ENCODE peak calls at places on chromosomes 13 and 19, in eight cellular contexts. One of them, this sample, is unnamed. For H3K4me1, the result is how much of the 10 kb centered on the place peaks cover.

GRCh38 chr13:32537580-32538233 is 888 bp downstream of the N4BP2L2 start:
- DNase-seq in psoas muscle: peak
- DNase-seq in colonic mucosa: peak
- DNase-seq in lower lobe of right lung: peak
- DNase-seq in OCI-LY7: no peak
- DNase-seq in tibial nerve: no peak
- DNase-seq in uterus: peak
- DNase-seq in ascending aorta: no peak
- DNase-seq in this sample: peak

GRCh38 chr19:38274734-38275133 is 10.4 kb downstream of the SPINT2 start:
- DNase-seq in psoas muscle: no peak
- DNase-seq in colonic mucosa: peak
- DNase-seq in lower lobe of right lung: no peak
- DNase-seq in OCI-LY7: no peak
- DNase-seq in tibial nerve: no peak
- DNase-seq in uterus: no peak
- DNase-seq in ascending aorta: no peak
- DNase-seq in this sample: no peak

GRCh38 chr19:19528721-19529490 is at the start of gene YJEFN3:
- DNase-seq in psoas muscle: no peak
- DNase-seq in colonic mucosa: no peak
- DNase-seq in lower lobe of right lung: no peak
- DNase-seq in OCI-LY7: no peak
- DNase-seq in tibial nerve: no peak
- DNase-seq in uterus: no peak
- DNase-seq in ascending aorta: no peak
- DNase-seq in this sample: peak

GRCh38 chr13:61294467-61295186 is 121.0 kb downstream of the PCDH20 start:
- DNase-seq in psoas muscle: no peak
- DNase-seq in colonic mucosa: no peak
- DNase-seq in lower lobe of right lung: no peak
- DNase-seq in OCI-LY7: no peak
- DNase-seq in tibial nerve: no peak
- DNase-seq in uterus: no peak
- DNase-seq in ascending aorta: no peak
- DNase-seq in this sample: no peak

GRCh38 chr13:112861876-112862615 is 107.0 kb upstream of the MCF2L start:
- DNase-seq in psoas muscle: no peak
- DNase-seq in colonic mucosa: no peak
- DNase-seq in lower lobe of right lung: no peak
- DNase-seq in OCI-LY7: no peak
- DNase-seq in tibial nerve: no peak
- DNase-seq in uterus: no peak
- DNase-seq in ascending aorta: no peak
- DNase-seq in this sample: no peak

GRCh38 chr19:46225558-46226004 is 4.0 kb upstream of the IGFL1 start:
- DNase-seq in psoas muscle: no peak
- DNase-seq in colonic mucosa: no peak
- DNase-seq in lower lobe of right lung: no peak
- DNase-seq in OCI-LY7: no peak
- DNase-seq in tibial nerve: no peak
- DNase-seq in uterus: no peak
- DNase-seq in ascending aorta: no peak
- DNase-seq in this sample: no peak

GRCh38 chr13:110109910-110110309 is 197.0 kb downstream of the COL4A1 start:
- DNase-seq in psoas muscle: peak
- DNase-seq in colonic mucosa: peak
- DNase-seq in lower lobe of right lung: no peak
- DNase-seq in OCI-LY7: no peak
- DNase-seq in tibial nerve: no peak
- DNase-seq in uterus: peak
- DNase-seq in ascending aorta: no peak
- DNase-seq in this sample: no peak

GRCh38 chr19:20038358-20039202 is 725 bp downstream of the ZNF682 start:
- DNase-seq in psoas muscle: no peak
- DNase-seq in colonic mucosa: no peak
- DNase-seq in lower lobe of right lung: no peak
- DNase-seq in OCI-LY7: peak
- DNase-seq in tibial nerve: no peak
- DNase-seq in uterus: no peak
- DNase-seq in ascending aorta: no peak
- DNase-seq in this sample: no peak

GRCh38 chr19:16202320-16203255 is 4.9 kb downstream of the AP1M1 start:
- DNase-seq in psoas muscle: no peak
- DNase-seq in colonic mucosa: no peak
- DNase-seq in lower lobe of right lung: no peak
- DNase-seq in OCI-LY7: no peak
- DNase-seq in tibial nerve: no peak
- DNase-seq in uterus: no peak
- DNase-seq in ascending aorta: no peak
- DNase-seq in this sample: no peak
- TF ChIP-seq CTCF in psoas muscle: no peak
- TF ChIP-seq CTCF in colonic mucosa: no peak
- TF ChIP-seq CTCF in lower lobe of right lung: no peak
- TF ChIP-seq CTCF in OCI-LY7: no peak
- TF ChIP-seq CTCF in tibial nerve: no peak
- TF ChIP-seq CTCF in uterus: no peak
- TF ChIP-seq CTCF in ascending aorta: no peak
- TF ChIP-seq CTCF in this sample: no peak

DNA sequence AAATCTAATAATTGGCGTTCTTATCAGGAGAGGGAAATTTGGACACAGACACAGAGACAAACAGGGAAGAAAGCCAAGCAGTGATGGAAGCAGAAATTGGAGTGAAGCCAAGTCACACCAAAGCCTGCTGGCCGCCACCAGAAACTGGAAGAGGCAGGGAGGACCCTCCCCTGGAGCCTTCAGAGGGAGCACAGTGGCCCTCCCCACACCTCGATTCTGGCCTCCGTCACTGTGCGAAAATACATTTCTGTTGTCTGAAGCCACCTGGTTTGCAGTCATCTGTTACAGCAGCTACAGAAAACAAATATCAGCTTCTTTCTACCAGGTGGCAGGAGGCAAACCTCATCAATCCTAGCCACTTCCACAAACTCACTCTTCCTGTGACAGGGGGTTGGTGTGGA is 8.3 kb upstream of the TLE6 start:
- DNase-seq in psoas muscle: peak
- DNase-seq in colonic mucosa: peak
- DNase-seq in lower lobe of right lung: no peak
- DNase-seq in OCI-LY7: peak
- DNase-seq in tibial nerve: no peak
- DNase-seq in uterus: peak
- DNase-seq in ascending aorta: no peak
- DNase-seq in this sample: peak
- H3K4me1 ChIP-seq in psoas muscle: under half
- H3K4me1 ChIP-seq in colonic mucosa: under half
- H3K4me1 ChIP-seq in lower lobe of right lung: half or more
- H3K4me1 ChIP-seq in OCI-LY7: half or more
- H3K4me1 ChIP-seq in tibial nerve: under half
- H3K4me1 ChIP-seq in uterus: under half
- H3K4me1 ChIP-seq in ascending aorta: under half
- H3K4me1 ChIP-seq in this sample: under half

GRCh38 chr19:13576726-13577125 is 70.4 kb upstream of the CACNA1A start:
- DNase-seq in psoas muscle: no peak
- DNase-seq in colonic mucosa: no peak
- DNase-seq in lower lobe of right lung: no peak
- DNase-seq in OCI-LY7: no peak
- DNase-seq in tibial nerve: no peak
- DNase-seq in uterus: no peak
- DNase-seq in ascending aorta: no peak
- DNase-seq in this sample: no peak

GRCh38 chr19:13579388-13580060 is 73.2 kb upstream of the CACNA1A start:
- DNase-seq in psoas muscle: no peak
- DNase-seq in colonic mucosa: no peak
- DNase-seq in lower lobe of right lung: no peak
- DNase-seq in OCI-LY7: no peak
- DNase-seq in tibial nerve: no peak
- DNase-seq in uterus: no peak
- DNase-seq in ascending aorta: no peak
- DNase-seq in this sample: no peak

GRCh38 chr19:13573268-13573667 is 67.0 kb upstream of the CACNA1A start:
- DNase-seq in psoas muscle: no peak
- DNase-seq in colonic mucosa: no peak
- DNase-seq in lower lobe of right lung: no peak
- DNase-seq in OCI-LY7: no peak
- DNase-seq in tibial nerve: no peak
- DNase-seq in uterus: no peak
- DNase-seq in ascending aorta: no peak
- DNase-seq in this sample: no peak

DNA sequence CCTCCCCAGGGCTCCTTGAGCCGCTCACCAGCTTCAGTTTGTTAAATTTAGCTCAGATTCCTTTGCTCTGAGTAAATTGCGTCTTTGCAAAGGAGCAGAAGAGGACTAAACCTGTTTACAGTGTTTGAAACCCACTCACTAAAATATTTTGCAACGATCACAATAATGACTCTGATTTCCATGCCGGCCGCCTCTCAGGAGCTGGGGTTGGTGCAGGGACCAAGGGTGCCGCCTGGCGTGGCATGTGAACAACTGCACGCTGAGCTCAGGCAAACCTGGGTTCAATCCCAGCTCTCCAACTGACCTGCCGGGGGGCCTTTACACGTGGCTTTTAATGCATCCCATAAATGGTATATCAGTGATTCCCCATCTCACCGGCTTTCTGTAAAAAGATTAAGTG is 68.7 kb upstream of the CACNA1A start:
- DNase-seq in psoas muscle: no peak
- DNase-seq in colonic mucosa: no peak
- DNase-seq in lower lobe of right lung: no peak
- DNase-seq in OCI-LY7: peak
- DNase-seq in tibial nerve: no peak
- DNase-seq in uterus: no peak
- DNase-seq in ascending aorta: no peak
- DNase-seq in this sample: peak
- TF ChIP-seq CTCF in psoas muscle: no peak
- TF ChIP-seq CTCF in colonic mucosa: no peak
- TF ChIP-seq CTCF in lower lobe of right lung: no peak
- TF ChIP-seq CTCF in OCI-LY7: peak
- TF ChIP-seq CTCF in tibial nerve: peak
- TF ChIP-seq CTCF in uterus: no peak
- TF ChIP-seq CTCF in ascending aorta: no peak
- TF ChIP-seq CTCF in this sample: peak

GRCh38 chr13:30463820-30464495 is 1.8 kb downstream of the HMGB1 start:
- DNase-seq in psoas muscle: peak
- DNase-seq in colonic mucosa: peak
- DNase-seq in lower lobe of right lung: peak
- DNase-seq in OCI-LY7: peak
- DNase-seq in tibial nerve: peak
- DNase-seq in uterus: peak
- DNase-seq in ascending aorta: no peak
- DNase-seq in this sample: peak
- H3K4me1 ChIP-seq in psoas muscle: under half
- H3K4me1 ChIP-seq in colonic mucosa: under half
- H3K4me1 ChIP-seq in lower lobe of right lung: under half
- H3K4me1 ChIP-seq in OCI-LY7: half or more
- H3K4me1 ChIP-seq in tibial nerve: under half
- H3K4me1 ChIP-seq in uterus: under half
- H3K4me1 ChIP-seq in ascending aorta: under half
- H3K4me1 ChIP-seq in this sample: under half

DNA sequence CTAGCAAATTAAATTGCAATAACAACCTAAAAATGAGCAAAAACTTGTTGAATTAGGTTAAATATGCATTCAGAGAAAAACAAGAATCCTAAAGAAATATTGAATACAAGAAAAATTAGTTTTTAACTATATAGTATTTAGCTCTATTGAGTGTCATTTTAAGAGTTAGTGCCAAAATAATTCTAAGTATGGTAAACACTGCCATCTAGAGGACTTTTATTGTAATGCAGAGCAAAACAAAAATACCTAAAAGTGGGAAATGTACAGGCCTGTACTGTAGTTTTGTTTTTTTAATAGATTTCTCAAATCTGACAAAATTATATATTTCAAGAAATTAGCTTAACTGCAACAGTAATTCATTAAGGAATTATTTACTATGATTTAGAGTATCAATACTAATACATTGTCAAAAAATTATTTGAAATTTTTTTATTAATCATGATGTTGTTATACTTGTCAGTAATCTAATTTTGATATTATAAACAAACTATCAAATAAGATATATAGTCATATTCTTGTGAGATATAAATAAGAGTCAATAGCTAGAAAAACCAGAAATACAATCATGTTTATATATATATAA is 8.2 kb upstream of the PCDH9 start:
- DNase-seq in psoas muscle: no peak
- DNase-seq in colonic mucosa: no peak
- DNase-seq in lower lobe of right lung: no peak
- DNase-seq in OCI-LY7: peak
- DNase-seq in tibial nerve: no peak
- DNase-seq in uterus: no peak
- DNase-seq in ascending aorta: no peak
- DNase-seq in this sample: no peak
- TF ChIP-seq CTCF in psoas muscle: peak
- TF ChIP-seq CTCF in colonic mucosa: peak
- TF ChIP-seq CTCF in lower lobe of right lung: peak
- TF ChIP-seq CTCF in OCI-LY7: peak
- TF ChIP-seq CTCF in tibial nerve: peak
- TF ChIP-seq CTCF in uterus: peak
- TF ChIP-seq CTCF in ascending aorta: peak
- TF ChIP-seq CTCF in this sample: peak

GRCh38 chr13:106998664-106999063 is 430.7 kb upstream of the ARGLU1 start:
- DNase-seq in psoas muscle: no peak
- DNase-seq in colonic mucosa: no peak
- DNase-seq in lower lobe of right lung: no peak
- DNase-seq in OCI-LY7: no peak
- DNase-seq in tibial nerve: no peak
- DNase-seq in uterus: no peak
- DNase-seq in ascending aorta: no peak
- DNase-seq in this sample: no peak
- H3K4me1 ChIP-seq in psoas muscle: under half
- H3K4me1 ChIP-seq in colonic mucosa: under half
- H3K4me1 ChIP-seq in lower lobe of right lung: under half
- H3K4me1 ChIP-seq in OCI-LY7: under half
- H3K4me1 ChIP-seq in tibial nerve: under half
- H3K4me1 ChIP-seq in uterus: under half
- H3K4me1 ChIP-seq in ascending aorta: under half
- H3K4me1 ChIP-seq in this sample: under half

DNA sequence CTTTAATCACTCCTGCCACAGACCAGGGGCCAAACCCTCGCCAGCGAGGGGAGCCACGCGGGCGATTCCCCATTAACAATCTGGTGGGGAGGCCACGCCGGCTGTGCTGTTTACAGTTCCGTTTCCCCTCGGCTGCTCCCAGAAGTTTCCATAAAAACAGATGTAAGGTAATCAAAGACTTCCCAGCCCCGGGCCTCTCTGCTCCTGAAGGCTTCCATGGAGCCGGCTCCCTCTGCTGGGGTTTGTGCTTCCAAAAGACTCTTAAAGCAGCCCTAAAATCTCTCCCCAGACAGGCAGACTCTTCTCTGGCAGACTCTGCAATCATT is 36.3 kb upstream of the CCNE1 start:
- DNase-seq in psoas muscle: no peak
- DNase-seq in colonic mucosa: no peak
- DNase-seq in lower lobe of right lung: no peak
- DNase-seq in OCI-LY7: no peak
- DNase-seq in tibial nerve: no peak
- DNase-seq in uterus: no peak
- DNase-seq in ascending aorta: no peak
- DNase-seq in this sample: no peak
- TF ChIP-seq CTCF in psoas muscle: no peak
- TF ChIP-seq CTCF in colonic mucosa: no peak
- TF ChIP-seq CTCF in lower lobe of right lung: no peak
- TF ChIP-seq CTCF in OCI-LY7: no peak
- TF ChIP-seq CTCF in tibial nerve: no peak
- TF ChIP-seq CTCF in uterus: no peak
- TF ChIP-seq CTCF in ascending aorta: no peak
- TF ChIP-seq CTCF in this sample: no peak

GRCh38 chr13:45195421-45195820 is 5.4 kb downstream of the KCTD4 start:
- DNase-seq in psoas muscle: no peak
- DNase-seq in colonic mucosa: no peak
- DNase-seq in lower lobe of right lung: no peak
- DNase-seq in OCI-LY7: no peak
- DNase-seq in tibial nerve: no peak
- DNase-seq in uterus: no peak
- DNase-seq in ascending aorta: no peak
- DNase-seq in this sample: no peak
- H3K4me1 ChIP-seq in psoas muscle: under half
- H3K4me1 ChIP-seq in colonic mucosa: under half
- H3K4me1 ChIP-seq in lower lobe of right lung: under half
- H3K4me1 ChIP-seq in OCI-LY7: under half
- H3K4me1 ChIP-seq in tibial nerve: under half
- H3K4me1 ChIP-seq in uterus: under half
- H3K4me1 ChIP-seq in ascending aorta: under half
- H3K4me1 ChIP-seq in this sample: under half

This sample was measured in BE2C.